ENCODE peak calls at places on chromosomes 13 and 19, in four cellular contexts. Q is H1, O is SK-N-SH, T is K562. N is an unnamed sample.

GRCh38 chr19:33395561-33396550 is 22.3 kb downstream of the CEBPG start:
- DNase-seq in Q (no peak), O (peak), T (no peak), N (no peak)

GRCh38 chr13:29901714-29902631 is 51.6 kb upstream of the UBL3 start:
- DNase-seq in Q (no peak), O (no peak), T (no peak), N (no peak)

GRCh38 chr19:54125713-54126112 is 10.2 kb downstream of the PRPF31 start:
- DNase-seq in Q (no peak), O (no peak), T (no peak), N (no peak)

GRCh38 chr19:1668048-1668338 is 15.6 kb upstream of the TCF3 start:
- DNase-seq in Q (no peak), O (no peak), T (no peak), N (no peak)

GRCh38 chr13:64482373-64482772 is 2747.8 kb downstream of the PCDH9 start:
- DNase-seq in Q (no peak), O (no peak), T (no peak), N (no peak)

GRCh38 chr13:112843392-112844250 is 125.4 kb upstream of the MCF2L start:
- DNase-seq in Q (no peak), O (no peak), T (no peak), N (no peak)

GRCh38 chr13:30157616-30157993 is 149.7 kb downstream of the KATNAL1 start:
- DNase-seq in Q (no peak), O (no peak), T (no peak), N (no peak)

GRCh38 chr13:67619987-67620386 is 389.9 kb upstream of the PCDH9 start:
- DNase-seq in Q (no peak), O (no peak), T (no peak), N (no peak)

GRCh38 chr13:69556540-69557196 is 551.0 kb upstream of the ATXN8OS start:
- DNase-seq in Q (no peak), O (no peak), T (no peak), N (no peak)

GRCh38 chr13:33678906-33679657 is 138.9 kb upstream of the RFC3 start:
- DNase-seq in Q (no peak), O (no peak), T (peak), N (no peak)

GRCh38 chr19:49710372-49710951 is 19.5 kb downstream of the CPT1C start:
- DNase-seq in Q (no peak), O (no peak), T (peak), N (no peak)

GRCh38 chr13:81929988-81930387 is 1589.1 kb upstream of the SPRY2 start:
- DNase-seq in Q (no peak), O (peak), T (no peak), N (no peak)

GRCh38 chr13:24202215-24202614 is 41.7 kb downstream of the SPATA13 start:
- DNase-seq in Q (no peak), O (no peak), T (no peak), N (no peak)

GRCh38 chr19:31444931-31445330 is 95.7 kb upstream of the TSHZ3 start:
- DNase-seq in Q (no peak), O (no peak), T (no peak), N (no peak)

GRCh38 chr19:50667177-50667758 is 18.0 kb downstream of the C19orf81 start:
- DNase-seq in Q (peak), O (peak), T (no peak), N (no peak)

GRCh38 chr13:34012354-34012753 is 194.4 kb downstream of the RFC3 start:
- DNase-seq in Q (no peak), O (no peak), T (no peak), N (no peak)

GRCh38 chr13:113754242-113754641 is 4.8 kb upstream of the TMEM255B start:
- DNase-seq in Q (no peak), O (no peak), T (no peak), N (no peak)

GRCh38 chr19:31356587-31357314 is 7.5 kb upstream of the TSHZ3 start:
- DNase-seq in Q (peak), O (peak), T (peak), N (peak)

GRCh38 chr13:95160112-95160906 is 140.9 kb downstream of the ABCC4 start:
- DNase-seq in Q (no peak), O (no peak), T (no peak), N (no peak)

GRCh38 chr13:60155978-60156377 is 7.8 kb downstream of the DIAPH3 start:
- DNase-seq in Q (no peak), O (no peak), T (no peak), N (no peak)

GRCh38 chr19:16296713-16297112 is 27.9 kb upstream of the KLF2 start:
- DNase-seq in Q (no peak), O (no peak), T (no peak), N (no peak)

GRCh38 chr13:113785051-113786010 is 26.3 kb downstream of the TMEM255B start:
- DNase-seq in Q (no peak), O (no peak), T (no peak), N (no peak)

GRCh38 chr13:26021516-26021915 is 30.3 kb downstream of the SHISA2 start:
- DNase-seq in Q (no peak), O (no peak), T (no peak), N (no peak)

GRCh38 chr13:80716610-80717081 is 375.7 kb upstream of the SPRY2 start:
- DNase-seq in Q (peak), O (no peak), T (no peak), N (no peak)

GRCh38 chr19:54233941-54234340 is 8.6 kb downstream of the LILRA6 start:
- DNase-seq in Q (no peak), O (no peak), T (no peak), N (no peak)

GRCh38 chr13:74452176-74452575 is 318.0 kb upstream of the KLF12 start:
- DNase-seq in Q (no peak), O (no peak), T (no peak), N (no peak)

GRCh38 chr13:74452881-74453280 is 318.7 kb upstream of the KLF12 start:
- DNase-seq in Q (no peak), O (no peak), T (no peak), N (no peak)

GRCh38 chr13:74450976-74451375 is 316.8 kb upstream of the KLF12 start:
- DNase-seq in Q (no peak), O (no peak), T (no peak), N (no peak)

GRCh38 chr13:74449811-74450524 is 315.8 kb upstream of the KLF12 start:
- DNase-seq in Q (no peak), O (no peak), T (no peak), N (no peak)

DNA sequence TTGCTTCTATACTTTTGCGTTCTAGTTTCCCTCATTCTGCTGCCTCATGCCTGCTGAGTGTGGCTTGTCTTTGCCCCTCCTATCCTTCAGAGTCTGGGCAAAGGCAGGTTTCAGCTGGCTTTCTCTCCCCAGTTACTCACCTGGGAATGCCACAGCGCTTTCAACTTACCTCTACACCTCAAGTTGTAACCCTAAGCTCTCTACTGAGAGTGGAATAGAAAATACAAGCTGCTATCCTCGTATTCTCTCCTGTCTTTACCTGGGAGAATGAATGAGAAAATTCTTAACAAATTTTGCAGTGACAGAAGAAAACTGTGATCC is 316.3 kb upstream of the KLF12 start:
- DNase-seq in Q (no peak), O (no peak), T (no peak), N (no peak)
- TF ChIP-seq TEAD4 in Q (no peak), O (no peak), T (no peak), N (no peak)

GRCh38 chr13:98174321-98174720 is 2.7 kb downstream of the RNF113B start:
- DNase-seq in Q (no peak), O (no peak), T (no peak), N (no peak)
- TF ChIP-seq TEAD4 in Q (no peak), O (no peak), T (no peak), N (no peak)

GRCh38 chr13:49322702-49323101 is 75.0 kb downstream of the CDADC1 start:
- DNase-seq in Q (no peak), O (no peak), T (no peak), N (no peak)
- TF ChIP-seq TEAD4 in Q (no peak), O (no peak), T (no peak), N (no peak)

GRCh38 chr13:36259361-36260137 is 38.1 kb downstream of the CCDC169 start:
- DNase-seq in Q (no peak), O (no peak), T (no peak), N (no peak)

GRCh38 chr13:36261011-36261410 is 36.6 kb downstream of the CCDC169 start:
- DNase-seq in Q (no peak), O (no peak), T (no peak), N (no peak)

GRCh38 chr13:36261976-36262375 is 35.6 kb downstream of the CCDC169 start:
- DNase-seq in Q (no peak), O (no peak), T (no peak), N (no peak)

GRCh38 chr13:36258831-36259230 is 38.8 kb downstream of the CCDC169 start:
- DNase-seq in Q (no peak), O (no peak), T (no peak), N (no peak)
- TF ChIP-seq TEAD4 in Q (no peak), O (no peak), T (no peak), N (no peak)

GRCh38 chr19:43726736-43727592 is 11.1 kb downstream of the IRGC start:
- DNase-seq in Q (no peak), O (no peak), T (no peak), N (no peak)

GRCh38 chr19:43735013-43735412 is 19.1 kb downstream of the IRGC start:
- DNase-seq in Q (no peak), O (no peak), T (no peak), N (no peak)

GRCh38 chr19:43731854-43732253 is 16.0 kb downstream of the IRGC start:
- DNase-seq in Q (no peak), O (no peak), T (no peak), N (no peak)

GRCh38 chr19:43727593-43727853 is 11.6 kb downstream of the IRGC start:
- DNase-seq in Q (no peak), O (no peak), T (no peak), N (no peak)

GRCh38 chr19:43731346-43731745 is 15.5 kb downstream of the IRGC start:
- DNase-seq in Q (no peak), O (no peak), T (no peak), N (no peak)
- TF ChIP-seq TEAD4 in Q (no peak), O (no peak), T (no peak), N (no peak)

DNA sequence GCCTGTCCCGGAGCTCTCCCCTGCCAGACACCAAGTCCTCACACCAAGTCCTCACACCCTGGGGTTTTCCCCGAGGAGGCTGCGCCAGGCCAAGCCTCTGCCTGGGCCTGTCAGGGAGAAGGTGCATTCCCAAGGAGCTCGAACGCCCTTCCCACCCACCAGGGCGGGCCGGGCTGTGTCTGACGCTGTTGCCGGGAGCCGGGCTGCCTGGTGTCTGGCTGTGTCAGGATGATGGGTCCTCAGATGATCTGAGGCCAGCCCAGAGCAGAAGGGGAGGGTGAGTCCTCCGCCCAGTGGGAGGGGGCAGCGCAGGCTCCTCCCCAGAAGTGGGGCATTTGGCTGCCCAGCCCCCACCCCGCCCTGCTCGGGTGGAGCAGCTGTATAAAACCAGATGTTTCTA is 2.3 kb upstream of the HAS1 start:
- DNase-seq in Q (no peak), O (no peak), T (peak), N (peak)
- TF ChIP-seq TEAD4 in Q (no peak), O (no peak), T (no peak), N (no peak)

GRCh38 chr13:46479691-46480090 is 73.3 kb upstream of the LRCH1 start:
- DNase-seq in Q (no peak), O (no peak), T (no peak), N (no peak)

GRCh38 chr13:46486270-46486669 is 66.7 kb upstream of the LRCH1 start:
- DNase-seq in Q (no peak), O (no peak), T (no peak), N (no peak)

GRCh38 chr13:46487748-46488147 is 65.2 kb upstream of the LRCH1 start:
- DNase-seq in Q (no peak), O (no peak), T (no peak), N (no peak)

GRCh38 chr13:46480131-46480530 is 72.8 kb upstream of the LRCH1 start:
- DNase-seq in Q (no peak), O (no peak), T (no peak), N (no peak)

DNA sequence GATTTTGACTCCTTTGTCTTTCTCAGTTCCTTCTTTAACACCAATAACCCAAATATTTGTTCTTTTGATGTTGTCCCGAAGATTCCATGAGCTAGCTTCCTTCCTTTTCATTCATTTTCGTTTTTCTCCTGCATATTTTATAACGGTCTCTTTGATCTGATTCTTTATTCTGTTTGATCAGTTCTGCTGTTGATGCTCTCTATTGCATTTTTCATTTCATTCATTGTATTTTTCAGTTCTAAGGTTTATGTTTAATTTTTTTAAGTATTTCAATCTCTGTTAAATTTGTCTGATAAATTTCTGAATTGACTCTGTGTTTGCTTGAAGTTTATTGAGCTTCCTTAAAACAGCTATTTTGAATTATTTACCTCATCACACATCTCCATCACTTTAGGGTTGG is 68.4 kb upstream of the LRCH1 start:
- DNase-seq in Q (no peak), O (no peak), T (no peak), N (no peak)
- TF ChIP-seq TEAD4 in Q (no peak), O (no peak), T (no peak), N (no peak)

DNA sequence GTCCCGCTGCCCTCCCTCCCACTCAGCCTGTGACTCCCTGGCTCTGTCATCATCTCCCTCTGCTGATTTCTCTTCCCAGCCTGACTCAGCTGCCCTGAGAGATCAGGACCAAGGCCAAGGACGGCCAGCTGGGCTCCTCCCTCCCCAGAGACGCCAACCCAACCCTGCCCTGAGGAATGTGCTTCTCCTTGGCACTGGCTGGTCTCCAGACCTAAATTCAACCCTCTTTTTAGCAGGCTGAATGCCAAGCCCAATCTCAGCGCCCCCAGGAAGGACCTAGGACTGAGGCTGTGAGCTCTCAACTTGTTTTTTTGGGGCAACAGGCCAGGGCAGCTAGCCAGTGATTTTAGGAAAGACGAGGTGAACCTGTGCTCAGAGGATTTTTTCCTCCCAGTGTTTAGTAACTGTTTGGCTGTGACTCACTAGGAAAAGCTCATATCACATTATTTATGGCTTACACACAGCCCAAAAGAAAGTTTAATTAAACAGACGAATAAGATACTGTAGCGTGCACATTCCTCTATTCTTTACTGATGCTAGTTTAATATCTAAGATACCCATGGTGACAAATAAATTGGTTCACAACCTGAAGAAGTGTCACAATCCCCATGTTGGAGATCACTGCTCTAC is 7.4 kb upstream of the IGFL1 start:
- DNase-seq in Q (peak), O (no peak), T (no peak), N (peak)
- TF ChIP-seq TEAD4 in Q (peak), O (no peak), T (no peak), N (no peak)